ENCODE peak calls at places on chromosomes 16 and 17, in five cellular contexts. M is BE2C; U is CD8-positive, alpha-beta T cell; Y is GM12864; Z is AG09309. T is an unnamed sample.

GRCh38 chr16:57084996-57085395 is 7.4 kb upstream of the CPNE2 start:
- DNase-seq in Z (no peak), U (no peak), Y (no peak), M (no peak), T (no peak)

GRCh38 chr16:86575754-86576557 is 2.4 kb upstream of the FOXL1 start:
- DNase-seq in U (no peak), Y (no peak), M (peak; percentile 64), Z (peak; percentile 84), T (peak; percentile 97)

GRCh38 chr16:2288701-2289100 is 20.8 kb upstream of the RNPS1 start:
- DNase-seq in Y (no peak), Z (no peak), M (no peak), U (no peak), T (no peak)

GRCh38 chr16:26396511-26397235 is 670.1 kb upstream of the C16orf82 start:
- DNase-seq in Y (no peak), Z (no peak), U (no peak), M (no peak), T (no peak)

GRCh38 chr16:83933885-83934683 is 19.0 kb upstream of the OSGIN1 start:
- DNase-seq in U (no peak), Y (no peak), Z (no peak), M (no peak), T (peak; percentile 52)

GRCh38 chr16:28288117-28288516 is 4.2 kb upstream of the SBK1 start:
- DNase-seq in M (no peak), U (no peak), Y (no peak), Z (no peak), T (no peak)

GRCh38 chr17:61275395-61275794 is 124.2 kb upstream of the TBX2 start:
- DNase-seq in Y (no peak), U (no peak), M (no peak), Z (no peak), T (no peak)

GRCh38 chr16:46569231-46569735 is 51.9 kb downstream of the SHCBP1 start:
- DNase-seq in Y (no peak), Z (no peak), M (no peak), U (no peak), T (no peak)

GRCh38 chr17:37818689-37819088 is 73.8 kb upstream of the HNF1B start:
- DNase-seq in Y (no peak), M (no peak), Z (no peak), U (no peak), T (no peak)

GRCh38 chr17:43559161-43559816 is 13.1 kb upstream of the ETV4 start:
- DNase-seq in Z (no peak), U (no peak), Y (no peak), M (no peak), T (no peak)

GRCh38 chr16:65679785-65680184 is 557.9 kb upstream of the CDH11 start:
- DNase-seq in Y (no peak), U (no peak), M (no peak), Z (no peak), T (no peak)

DNA sequence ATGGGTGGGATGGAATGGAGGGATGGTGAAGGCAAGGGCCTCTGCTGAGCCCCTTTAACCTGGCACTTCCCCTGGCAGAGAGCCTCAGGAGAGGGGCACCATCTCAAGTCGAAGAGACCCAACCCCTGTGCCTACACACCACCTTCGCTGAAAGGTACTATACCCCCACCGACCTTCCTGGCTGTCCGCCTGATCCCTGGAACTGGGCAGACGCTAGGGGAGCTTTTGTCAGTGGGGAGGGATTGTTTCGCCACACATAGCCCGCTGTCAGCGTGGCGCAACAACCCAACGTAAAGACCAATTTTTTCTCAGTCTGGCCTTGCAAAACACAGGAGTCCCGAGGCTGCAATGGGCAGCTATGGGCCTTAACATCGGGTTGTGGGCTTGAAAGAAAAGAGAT is 3.1 kb downstream of the PPP1R1B start:
- DNase-seq in Z (no peak), M (no peak), U (no peak), Y (no peak), T (peak; percentile 29)
- H3K4me3 ChIP-seq in Z (no peak overlapping the region), M (no peak overlapping the region), U (no peak overlapping the region), Y (no peak overlapping the region), T (no peak overlapping the region)

GRCh38 chr17:39923230-39923629 is 4.2 kb downstream of the ORMDL3 start:
- DNase-seq in U (no peak), Y (no peak), M (no peak), Z (no peak), T (no peak)

GRCh38 chr17:39922006-39922405 is 3.6 kb upstream of the GSDMB start:
- DNase-seq in M (no peak), Y (no peak), U (no peak), Z (no peak), T (no peak)

GRCh38 chr17:39925282-39926134 is 1.9 kb downstream of the ORMDL3 start:
- DNase-seq in Z (no peak), Y (no peak), U (no peak), M (peak; percentile 51), T (no peak)

GRCh38 chr17:39924691-39925055 is 2.7 kb downstream of the ORMDL3 start:
- DNase-seq in M (no peak), Y (no peak), Z (no peak), U (no peak), T (no peak)

DNA sequence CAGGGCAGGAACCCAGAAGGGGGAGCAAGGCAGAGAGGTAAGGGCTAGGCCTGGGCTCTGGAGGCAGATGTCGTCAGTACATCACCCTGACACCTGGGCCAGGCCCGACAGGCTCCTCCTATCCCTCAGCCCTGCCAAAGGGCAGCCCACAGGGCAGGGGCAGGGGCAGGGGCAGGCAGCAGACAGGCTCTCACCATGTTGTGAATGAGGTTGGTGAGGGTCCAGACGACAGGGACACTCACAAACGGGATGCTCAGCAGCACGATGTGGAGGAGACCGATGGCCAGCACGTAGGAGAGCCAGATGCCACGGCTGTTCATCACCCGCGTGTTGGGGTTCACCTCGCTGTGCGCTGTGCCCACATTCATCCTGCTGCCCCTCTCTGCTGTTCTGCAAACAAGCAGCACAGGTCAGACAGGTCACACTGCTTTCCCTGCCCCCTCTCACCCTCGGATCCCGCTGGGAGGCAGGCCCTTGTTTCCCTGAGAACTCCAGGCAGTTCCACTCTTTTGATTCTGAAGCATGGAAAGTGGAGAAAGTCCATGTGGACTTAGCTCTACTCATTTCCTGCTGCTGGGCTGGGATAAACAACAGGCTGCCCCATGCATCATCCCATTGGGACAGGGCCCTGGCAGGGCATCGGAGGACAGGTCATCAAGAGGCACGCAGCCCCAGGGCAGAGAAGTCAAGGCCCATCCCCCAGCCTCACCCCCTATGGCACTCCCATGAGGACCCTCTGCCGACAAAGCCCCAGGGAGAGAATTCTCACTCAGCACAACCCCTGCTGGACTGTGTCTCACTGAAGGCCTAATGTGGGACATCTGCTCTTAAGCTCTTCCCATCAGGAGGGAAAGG is 3.3 kb downstream of the ORMDL3 start:
- DNase-seq in U (no peak), Y (no peak), M (peak; percentile 36), Z (no peak), T (peak; percentile 23)
- TF ChIP-seq CTCF in U (no peak), Y (no peak), M (peak; percentile 27), Z (no peak), T (peak; percentile 38)

DNA sequence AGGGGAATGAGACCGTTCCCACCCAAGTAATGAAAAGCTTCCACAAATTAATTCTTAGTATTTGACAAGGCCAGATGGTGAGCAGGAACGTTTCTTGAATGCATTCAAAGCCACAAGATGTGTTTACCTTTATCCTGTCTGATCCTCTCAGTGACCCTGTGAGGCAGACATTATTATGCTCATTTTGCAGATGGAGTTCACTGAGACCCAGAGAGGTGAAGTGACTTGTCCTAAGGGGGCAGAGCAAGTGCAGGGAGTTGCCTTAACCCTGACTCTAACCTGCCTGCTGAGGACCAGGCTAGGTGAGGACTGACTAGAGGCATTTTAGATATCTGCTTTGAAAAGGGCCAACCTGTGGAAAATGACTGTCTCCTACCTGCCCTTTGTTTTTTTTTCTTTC is 156.7 kb downstream of the HAPSTR1 start:
- DNase-seq in Z (no peak), Y (no peak), U (no peak), M (no peak), T (no peak)
- H3K4me3 ChIP-seq in Z (no peak overlapping the region), Y (no peak overlapping the region), U (no peak overlapping the region), M (no peak overlapping the region), T (no peak overlapping the region)

GRCh38 chr16:72823961-72824490 is 223.9 kb downstream of the ZFHX3 start:
- DNase-seq in U (no peak), Y (no peak), Z (no peak), M (peak; percentile 40), T (no peak)

GRCh38 chr16:72821551-72821950 is 226.4 kb downstream of the ZFHX3 start:
- DNase-seq in Y (no peak), U (no peak), Z (no peak), M (no peak), T (peak; percentile 84)

GRCh38 chr16:72827907-72828306 is 220.0 kb downstream of the ZFHX3 start:
- DNase-seq in M (no peak), Z (no peak), U (no peak), Y (no peak), T (peak; percentile 37)

GRCh38 chr16:72825912-72826621 is 221.9 kb downstream of the ZFHX3 start:
- DNase-seq in Z (no peak), M (no peak), U (no peak), Y (no peak), T (no peak)

DNA sequence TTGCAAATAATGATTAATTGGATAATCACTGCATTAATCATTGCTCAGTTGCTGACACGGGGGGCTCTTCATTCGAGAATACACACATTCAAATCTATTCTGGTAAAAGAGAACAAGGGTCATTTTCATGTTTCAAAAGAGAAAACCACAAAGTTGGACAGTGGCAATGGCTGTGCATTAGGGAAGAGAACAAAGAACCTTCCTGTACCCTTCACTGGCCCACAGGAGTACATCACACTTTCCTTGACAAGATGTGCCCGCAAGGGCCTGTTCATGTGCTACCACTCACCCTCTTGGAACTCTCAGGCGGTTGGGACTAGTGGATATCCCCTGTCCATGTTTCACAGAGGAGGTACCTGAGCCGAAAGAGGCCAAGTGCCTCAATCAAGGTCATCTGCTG is 223.2 kb downstream of the ZFHX3 start:
- DNase-seq in Z (no peak), M (no peak), U (no peak), Y (no peak), T (no peak)
- TF ChIP-seq CTCF in Z (no peak), M (no peak), U (no peak), Y (no peak), T (no peak)

DNA sequence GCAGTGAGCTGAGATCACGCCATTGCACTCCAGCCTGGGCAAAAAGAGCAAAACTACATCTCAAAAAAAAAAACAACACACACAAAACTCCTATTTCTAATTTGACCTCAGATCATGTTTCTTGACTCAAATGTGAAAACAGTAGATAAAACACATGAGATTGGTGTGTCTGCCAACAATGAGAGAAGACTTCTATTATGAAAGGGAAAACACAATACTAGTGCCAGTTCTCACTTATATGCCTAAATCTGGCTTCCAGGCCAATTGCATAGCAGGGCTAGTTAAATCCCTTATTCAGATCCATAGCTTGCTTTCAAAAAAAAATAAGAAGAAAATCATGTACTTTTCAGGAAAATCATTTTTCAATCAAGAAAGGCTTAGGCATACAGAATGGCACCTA is 39.4 kb downstream of the AP1G1 start:
- DNase-seq in U (no peak), Z (no peak), M (no peak), Y (no peak), T (no peak)
- H3K4me3 ChIP-seq in U (no peak overlapping the region), Z (no peak overlapping the region), M (no peak overlapping the region), Y (no peak overlapping the region), T (no peak overlapping the region)

DNA sequence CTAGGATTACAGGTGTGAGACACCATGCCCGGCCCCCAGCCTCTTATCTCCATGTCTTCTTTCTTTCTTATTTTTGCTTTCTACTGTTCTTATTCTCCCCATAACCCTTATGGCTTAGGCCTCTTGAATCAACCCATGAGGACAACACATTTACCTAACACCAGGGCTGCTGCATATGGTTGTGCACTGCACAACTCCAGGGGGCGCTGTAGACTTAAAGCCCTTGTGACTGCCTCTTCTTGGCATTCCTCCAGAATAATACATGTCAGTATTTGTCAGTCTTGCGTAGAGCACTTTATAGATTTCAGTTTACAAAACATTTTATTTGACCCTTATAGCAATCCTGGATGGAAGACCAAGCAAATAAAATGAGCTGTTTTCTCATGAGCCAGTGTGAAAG is 225.0 kb upstream of the SALL1 start:
- DNase-seq in Y (no peak), M (no peak), U (no peak), Z (no peak), T (no peak)
- TF ChIP-seq CTCF in Y (no peak), M (peak; percentile 10), U (no peak), Z (no peak), T (no peak)

GRCh38 chr17:4903051-4903818 is at the start of gene CHRNE:
- DNase-seq in U (peak; percentile 52), Z (no peak), M (peak; percentile 68), Y (peak; percentile 64), T (peak; percentile 79)
- H3K4me3 ChIP-seq in U (peak within 1 kb of the TSS; percentile 14), Z (no peak within 1 kb of the TSS), M (no peak within 1 kb of the TSS), Y (no peak within 1 kb of the TSS), T (no peak within 1 kb of the TSS)

T was measured in fibroblast of villous mesenchyme.